ENCODE peak calls at places on chromosome 17, in five cellular contexts. F is mucosa of gallbladder; O is activated CD4-positive, alpha-beta T cell treated with anti-CD3 and anti-CD28 coated beads, Interleukin-2, amount 50 U/mL, for 48 hours; Z is NCI-H1092 treated with DMSO at 0.1 percent for 48 hours; L is sciatic nerve. W is an unnamed sample.

GRCh38 chr17:73856585-73856984 is 212.3 kb upstream of the SDK2 start:
- DNase-seq in L (no peak), Z (no peak), O (no peak), F (no peak), W (no peak)

GRCh38 chr17:48619821-48620496 is 4.9 kb upstream of the HOXB8 start:
- DNase-seq in F (no peak), L (no peak), O (no peak), Z (no peak), W (no peak)

GRCh38 chr17:53032861-53033271 is 789.9 kb upstream of the KIF2B start:
- DNase-seq in L (no peak), O (no peak), F (peak; percentile 32), Z (peak; percentile 59), W (no peak)

GRCh38 chr17:38797828-38798227 is 1.5 kb downstream of the PIP4K2B start:
- DNase-seq in O (no peak), Z (no peak), F (no peak), L (no peak), W (no peak)

GRCh38 chr17:45575126-45575885 is 84.8 kb upstream of the PLEKHM1 start:
- DNase-seq in O (no peak), F (no peak), Z (no peak), L (no peak), W (no peak)

GRCh38 chr17:81049973-81050551 is 15.1 kb downstream of the BAIAP2 start:
- DNase-seq in Z (no peak), F (peak; percentile 85), O (no peak), L (no peak), W (no peak)

GRCh38 chr17:74610108-74610507 is 13.4 kb downstream of the CD300E start:
- DNase-seq in Z (no peak), F (no peak), O (no peak), L (no peak), W (no peak)

GRCh38 chr17:59300941-59301340 is 30.5 kb upstream of the YPEL2 start:
- DNase-seq in L (no peak), O (no peak), F (no peak), Z (no peak), W (no peak)

GRCh38 chr17:57784226-57784895 is 39.3 kb upstream of the CCDC182 start:
- DNase-seq in O (no peak), Z (no peak), L (no peak), F (no peak), W (no peak)

GRCh38 chr17:81553616-81554181 is 1.5 kb upstream of the FAAP100 start:
- DNase-seq in Z (peak; percentile 58), F (no peak), O (peak; percentile 18), L (no peak), W (no peak)

GRCh38 chr17:55708575-55708974 is 14.1 kb downstream of the TMEM100 start:
- DNase-seq in F (no peak), Z (no peak), O (no peak), L (no peak), W (no peak)

GRCh38 chr17:76232342-76232741 is 8.0 kb downstream of the RNF157 start:
- DNase-seq in L (no peak), Z (no peak), F (no peak), O (no peak), W (no peak)

GRCh38 chr17:79840204-79840988 is 1.2 kb upstream of the CBX4 start:
- DNase-seq in Z (no peak), F (no peak), L (peak; percentile 86), O (no peak), W (no peak)